ENCODE peak calls at places on chromosomes 12 and 14, in six cellular contexts. R is tibial nerve, Z is ovary, J is testis, G is IMR-90, O is A549. D is an unnamed sample.

GRCh38 chr14:24310666-24311604 is at the start of gene LTB4R:
- DNase-seq in Z (peak; percentile 77), R (no peak), J (peak; percentile 71), O (no peak), G (peak; percentile 73), D (peak; percentile 93)

GRCh38 chr14:104158827-104159798 is 20.7 kb downstream of the KIF26A start:
- DNase-seq in J (peak; percentile 73), Z (peak; percentile 74), O (no peak), R (no peak), G (no peak), D (no peak)

GRCh38 chr12:52417742-52418141 is 11.6 kb upstream of the KRT82 start:
- DNase-seq in R (no peak), G (no peak), O (no peak), J (no peak), Z (no peak), D (no peak)

GRCh38 chr14:71181215-71182003 is 274.1 kb downstream of the PCNX1 start:
- DNase-seq in J (no peak), Z (no peak), O (no peak), R (no peak), G (no peak), D (no peak)

GRCh38 chr12:50186667-50187066 is 19.5 kb upstream of the CERS5 start:
- DNase-seq in O (no peak), J (no peak), Z (no peak), G (peak; percentile 54), R (no peak), D (no peak)

GRCh38 chr12:20367731-20368652 is at the start of gene PDE3A:
- DNase-seq in J (peak; percentile 70), G (peak; percentile 73), R (peak; percentile 42), Z (peak; percentile 71), O (peak; percentile 84), D (peak; percentile 93)

GRCh38 chr12:54002278-54002914 is 2.4 kb downstream of the HOXC9 start:
- DNase-seq in R (no peak), Z (no peak), J (no peak), O (no peak), G (no peak), D (no peak)

GRCh38 chr12:43676183-43676813 is 82.3 kb downstream of the PUS7L start:
- DNase-seq in J (peak; percentile 36), G (peak; percentile 1), O (peak; percentile 15), R (no peak), Z (no peak), D (no peak)

GRCh38 chr12:105561981-105562726 is 231.7 kb downstream of the C12orf75 start:
- DNase-seq in O (peak; percentile 72), J (no peak), Z (peak; percentile 33), G (peak; percentile 90), R (no peak), D (peak; percentile 86)

GRCh38 chr14:98444077-98444476 is 827.9 kb downstream of the BCL11B start:
- DNase-seq in O (no peak), R (no peak), J (no peak), G (no peak), Z (no peak), D (no peak)

GRCh38 chr12:117033382-117034045 is 65.7 kb downstream of the TESC start:
- DNase-seq in G (no peak), R (no peak), J (peak; percentile 36), O (no peak), Z (peak; percentile 42), D (no peak)

GRCh38 chr12:49540229-49541139 is 1.7 kb downstream of the KCNH3 start:
- DNase-seq in G (no peak), O (no peak), J (no peak), R (no peak), Z (no peak), D (peak; percentile 79)

GRCh38 chr14:71388336-71388735 is 481.1 kb downstream of the PCNX1 start:
- DNase-seq in O (no peak), G (no peak), J (no peak), Z (no peak), R (no peak), D (no peak)

GRCh38 chr12:2783936-2784600 is 10.7 kb upstream of the FKBP4 start:
- DNase-seq in G (peak; percentile 44), R (peak; percentile 42), Z (peak; percentile 74), J (peak; percentile 73), O (peak; percentile 68), D (no peak)

GRCh38 chr12:48105321-48105866 is 485 bp downstream of the SENP1 start:
- DNase-seq in Z (no peak), G (peak; percentile 30), O (peak; percentile 23), J (no peak), R (no peak), D (peak; percentile 87)

GRCh38 chr12:56028511-56029165 is 7.8 kb downstream of the IKZF4 start:
- DNase-seq in R (no peak), O (no peak), Z (no peak), G (no peak), J (no peak), D (no peak)

GRCh38 chr12:12719496-12719895 is 2.3 kb downstream of the CDKN1B start:
- DNase-seq in O (no peak), J (no peak), Z (no peak), G (no peak), R (no peak), D (no peak)

GRCh38 chr14:91009501-91010152 is 50.8 kb downstream of the RPS6KA5 start:
- DNase-seq in Z (no peak), J (no peak), G (no peak), R (no peak), O (no peak), D (no peak)

GRCh38 chr12:29131539-29131938 is 17.5 kb upstream of the FAR2 start:
- DNase-seq in Z (no peak), G (peak; percentile 30), O (no peak), J (no peak), R (no peak), D (no peak)

GRCh38 chr12:109937371-109937770 is 37.3 kb downstream of the TCHP start:
- DNase-seq in G (no peak), R (no peak), O (no peak), J (no peak), Z (no peak), D (no peak)
- TF ChIP-seq POLR2A in G (no peak), R (no peak), O (no peak), J (no peak), Z (no peak), D (no peak)

DNA sequence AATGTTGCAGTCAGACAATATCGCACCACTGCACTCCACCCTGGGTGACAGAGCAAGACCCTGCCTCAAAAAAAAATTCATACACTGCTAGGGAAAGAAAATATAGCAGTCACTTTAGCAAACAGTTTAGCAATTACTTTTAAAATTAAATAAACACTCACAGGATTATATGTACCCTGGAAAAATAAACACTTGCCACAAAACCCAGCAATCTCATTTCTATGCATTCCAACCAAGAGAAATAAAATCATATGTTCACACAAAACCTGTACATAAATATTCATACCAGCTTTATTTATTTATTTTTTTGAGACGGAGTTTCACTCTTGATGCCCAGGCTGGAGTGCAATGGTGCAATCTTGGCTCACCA is 20.2 kb downstream of the ATXN2 start:
- DNase-seq in Z (no peak), R (no peak), G (no peak), O (no peak), J (no peak), D (no peak)
- H3K4me3 ChIP-seq in Z (no peak overlapping the region), R (no peak overlapping the region), G (no peak overlapping the region), O (no peak overlapping the region), J (no peak overlapping the region), D (no peak overlapping the region)

GRCh38 chr12:64669270-64669842 is 59.1 kb downstream of the RASSF3 start:
- DNase-seq in Z (peak; percentile 50), O (no peak), J (peak; percentile 26), R (no peak), G (peak; percentile 11), D (peak; percentile 83)

GRCh38 chr12:64671682-64672081 is 61.4 kb downstream of the RASSF3 start:
- DNase-seq in G (no peak), O (no peak), R (no peak), J (no peak), Z (no peak), D (no peak)

GRCh38 chr12:64672925-64673409 is 62.7 kb downstream of the RASSF3 start:
- DNase-seq in R (no peak), G (peak; percentile 66), Z (peak; percentile 71), J (no peak), O (no peak), D (no peak)

GRCh38 chr12:64670856-64671639 is 60.8 kb downstream of the RASSF3 start:
- DNase-seq in J (no peak), G (peak; percentile 69), R (no peak), Z (peak; percentile 38), O (no peak), D (no peak)

DNA sequence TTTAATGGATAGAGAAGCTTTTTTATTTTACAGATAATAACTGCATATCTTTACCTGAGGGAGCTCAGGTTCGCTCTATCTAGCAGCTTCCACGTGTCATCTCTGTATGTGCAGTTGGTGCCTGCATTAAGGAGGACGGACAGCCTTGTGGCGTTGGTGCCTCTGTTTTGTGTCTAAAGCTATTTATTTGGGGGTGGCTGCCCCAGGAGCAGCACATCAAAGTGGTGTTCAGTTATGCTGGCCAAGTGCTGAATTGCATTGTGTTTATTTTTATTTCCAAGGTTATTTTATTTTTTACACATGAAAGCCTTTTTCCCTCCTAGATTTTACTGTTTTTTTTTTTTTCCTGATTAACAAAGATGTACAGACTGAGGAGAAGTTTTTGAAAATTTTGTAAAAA is 59.7 kb downstream of the RASSF3 start:
- DNase-seq in R (no peak), J (no peak), G (no peak), O (no peak), Z (no peak), D (no peak)
- TF ChIP-seq CTCF in R (no peak), J (no peak), G (no peak), O (no peak), Z (peak; percentile 27), D (no peak)

DNA sequence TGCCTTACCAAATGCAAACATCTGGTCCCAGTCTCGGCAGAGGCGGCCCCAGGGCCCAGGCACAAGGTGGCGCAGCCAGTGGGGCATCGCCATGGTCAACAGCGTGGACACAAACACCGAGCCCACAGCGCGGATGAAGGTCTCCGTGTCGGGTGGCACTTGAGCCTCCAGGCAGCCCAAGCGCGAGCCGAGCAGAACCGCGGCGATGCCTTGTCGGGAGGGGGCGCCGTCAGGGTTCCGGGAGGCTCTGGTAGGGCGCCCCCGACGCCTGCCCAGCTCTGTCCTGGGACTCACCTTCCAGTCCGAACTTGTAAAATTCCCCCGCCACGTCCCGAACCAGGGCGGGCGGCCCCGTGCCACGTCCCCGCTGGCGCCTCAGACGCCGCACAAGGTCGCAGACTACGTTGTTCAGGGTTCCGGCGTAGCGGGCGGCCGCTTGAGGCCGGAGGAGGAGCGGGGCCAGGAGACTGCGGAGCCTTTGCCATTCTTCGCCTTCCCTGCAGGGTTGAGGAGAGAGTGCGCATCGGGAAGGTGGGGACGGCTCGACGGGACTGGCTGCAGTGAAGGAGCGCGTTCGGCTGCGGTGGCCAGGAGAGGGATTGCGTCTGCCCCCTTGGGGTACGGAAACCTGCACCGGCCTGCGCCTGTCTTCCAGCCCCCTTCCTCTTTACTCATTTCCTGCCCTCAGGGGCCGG is 1.7 kb downstream of the CYP27B1 start:
- DNase-seq in O (peak; percentile 70), J (peak; percentile 28), Z (no peak), G (peak; percentile 17), R (no peak), D (peak; percentile 88)
- TF ChIP-seq POLR2A in O (peak; percentile 8), J (no peak), Z (no peak), G (no peak), R (no peak), D (no peak)

GRCh38 chr14:50001146-50001998 is 108.5 kb downstream of the ARF6 start:
- DNase-seq in J (peak; percentile 77), G (peak; percentile 70), Z (no peak), O (peak; percentile 65), R (peak; percentile 45), D (peak; percentile 71)
- H3K4me3 ChIP-seq in J (no peak overlapping the region), G (no peak overlapping the region), Z (no peak overlapping the region), O (no peak overlapping the region), R (no peak overlapping the region), D (no peak overlapping the region)

D was measured in lower leg skin.